ENCODE peak calls at places on chromosomes 1 and 21, in seven cellular contexts. G is H9, F is IMR-90, K is H1, L is neuronal stem cell, W is mesendoderm, I is trophoblast cell. D is an unnamed sample.

GRCh38 chr1:119987112-119987511 is 82.3 kb downstream of the NOTCH2 start:
- DNase-seq in W (peak), L (no peak), F (peak), G (no peak), I (peak), K (no peak), D (peak)

GRCh38 chr1:190904091-190904695 is 426.5 kb upstream of the BRINP3 start:
- DNase-seq in I (no peak), W (no peak), G (no peak), F (peak), L (no peak), K (no peak), D (peak)

GRCh38 chr1:178055093-178055492 is 38.8 kb upstream of the RASAL2 start:
- DNase-seq in G (peak), F (no peak), W (peak), K (peak), L (no peak), I (peak), D (no peak)

GRCh38 chr1:160208179-160209040 is 3.2 kb downstream of the PEA15 start:
- DNase-seq in K (no peak), F (no peak), G (no peak), I (no peak), W (no peak), L (no peak), D (peak)

GRCh38 chr1:211738709-211739301 is 63.4 kb upstream of the NEK2 start:
- DNase-seq in I (no peak), F (peak), W (no peak), K (no peak), L (no peak), G (no peak), D (no peak)

GRCh38 chr1:114458208-114458777 is 52.7 kb downstream of the TRIM33 start:
- DNase-seq in K (no peak), F (peak), G (no peak), W (no peak), I (peak), L (no peak), D (peak)

GRCh38 chr21:39125752-39126485 is 57.3 kb downstream of the PSMG1 start:
- DNase-seq in F (peak), W (peak), G (peak), K (peak), L (peak), I (peak), D (peak)

GRCh38 chr1:185440877-185441276 is 123.8 kb upstream of the IVNS1ABP start:
- DNase-seq in W (no peak), G (no peak), L (no peak), I (peak), K (no peak), F (no peak), D (peak)

GRCh38 chr1:234326493-234327366 is 46.5 kb upstream of the COA6 start:
- DNase-seq in L (peak), I (peak), W (peak), F (peak), K (peak), G (peak), D (peak)

GRCh38 chr21:28431527-28432200 is 561.0 kb downstream of the LTN1 start:
- DNase-seq in G (no peak), L (no peak), F (peak), I (no peak), W (no peak), K (no peak), D (no peak)

GRCh38 chr1:33301273-33301984 is 19.5 kb downstream of the A3GALT2 start:
- DNase-seq in G (no peak), W (no peak), L (no peak), I (peak), K (no peak), F (peak), D (peak)

GRCh38 chr21:38793926-38794713 is 11.6 kb upstream of the ETS2 start:
- DNase-seq in G (no peak), F (no peak), K (no peak), W (no peak), I (no peak), L (no peak), D (no peak)

GRCh38 chr21:35923971-35924370 is 136.4 kb downstream of the SETD4 start:
- DNase-seq in K (no peak), G (no peak), I (no peak), F (no peak), L (no peak), W (no peak), D (no peak)

GRCh38 chr1:24605534-24606295 is 37.4 kb upstream of the SRRM1 start:
- DNase-seq in K (no peak), I (peak), W (peak), G (no peak), L (no peak), F (no peak), D (no peak)

GRCh38 chr21:44496900-44497550 is 41.7 kb downstream of the LRRC3 start:
- DNase-seq in K (no peak), F (no peak), G (no peak), I (no peak), W (no peak), L (no peak), D (no peak)
- H3K18ac ChIP-seq in K (no peak), F (no peak), G (no peak), I (no peak), W (no peak), L (no peak), D (no peak)

DNA sequence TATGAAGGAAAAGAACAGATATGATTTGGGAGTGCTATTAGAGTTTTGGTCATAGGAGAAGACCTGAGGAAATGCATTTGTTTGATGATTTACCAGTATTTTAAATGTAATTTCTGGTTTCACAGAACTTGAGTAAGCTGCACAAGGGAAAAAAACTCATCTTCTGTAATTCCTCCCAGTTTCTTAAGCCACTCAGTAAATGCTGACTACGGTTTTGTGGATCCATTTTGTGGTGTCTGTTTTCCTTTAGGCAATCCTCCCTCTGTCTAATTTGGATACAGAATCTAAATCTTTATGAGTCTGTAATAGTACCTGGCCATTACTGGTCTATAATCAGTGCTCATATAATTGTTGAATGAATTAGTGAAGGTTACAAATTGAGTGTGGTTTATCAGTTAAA is 72.0 kb downstream of the OLFML2B start:
- DNase-seq in F (no peak), G (no peak), L (no peak), W (no peak), I (no peak), K (no peak), D (no peak)
- H3K18ac ChIP-seq in F (no peak), G (no peak), L (no peak), W (no peak), I (no peak), K (no peak), D (no peak)

GRCh38 chr21:46000731-46001641 is 19.4 kb downstream of the COL6A1 start:
- DNase-seq in I (no peak), W (no peak), L (no peak), G (peak), F (no peak), K (peak), D (no peak)

GRCh38 chr21:45999581-46000181 is 18.1 kb downstream of the COL6A1 start:
- DNase-seq in L (no peak), K (no peak), G (peak), W (no peak), I (no peak), F (no peak), D (no peak)

GRCh38 chr21:45998871-45999580 is 17.5 kb downstream of the COL6A1 start:
- DNase-seq in I (no peak), G (peak), F (no peak), W (no peak), L (no peak), K (no peak), D (no peak)

GRCh38 chr21:46001821-46002681 is 20.5 kb downstream of the COL6A1 start:
- DNase-seq in F (no peak), L (no peak), K (peak), G (peak), I (no peak), W (no peak), D (no peak)

DNA sequence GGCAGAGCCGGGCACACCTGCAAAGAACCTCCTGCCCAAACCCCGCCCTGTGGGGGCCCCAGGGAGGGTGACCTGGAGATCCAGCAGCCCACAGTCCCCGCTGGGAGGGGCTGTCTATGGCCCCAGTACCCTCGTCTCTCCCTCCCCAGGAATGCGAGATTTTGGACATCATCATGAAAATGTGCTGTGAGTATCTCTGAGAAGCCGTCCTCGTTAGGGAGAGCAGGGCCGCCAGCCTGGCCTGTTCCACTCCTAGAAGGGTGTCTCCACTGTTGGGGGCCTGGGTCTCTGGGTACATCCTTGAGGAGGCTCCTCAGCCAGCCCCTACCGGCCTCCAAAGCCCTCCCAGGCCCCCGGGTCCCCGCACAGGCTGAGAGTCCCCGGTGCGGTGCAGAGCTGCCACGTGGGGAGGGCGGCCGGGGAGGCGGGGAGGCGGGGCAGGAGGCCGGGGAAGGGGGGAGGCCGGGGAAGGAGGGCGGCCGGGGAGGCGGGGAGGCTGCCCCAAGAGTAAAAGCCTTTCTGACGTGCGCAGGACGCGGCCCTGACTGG is 18.7 kb downstream of the COL6A1 start:
- DNase-seq in I (no peak), G (peak), F (no peak), K (no peak), L (no peak), W (no peak), D (no peak)
- H3K18ac ChIP-seq in I (no peak), G (no peak), F (no peak), K (no peak), L (peak), W (no peak), D (no peak)

GRCh38 chr1:41689139-41689538 is 204.7 kb upstream of the EDN2 start:
- DNase-seq in K (no peak), W (no peak), L (no peak), G (no peak), I (no peak), F (no peak), D (no peak)

GRCh38 chr1:41691424-41691823 is 206.9 kb upstream of the EDN2 start:
- DNase-seq in F (no peak), I (no peak), G (no peak), L (no peak), W (no peak), K (no peak), D (no peak)

GRCh38 chr1:41687007-41687406 is 202.5 kb upstream of the EDN2 start:
- DNase-seq in K (no peak), F (no peak), W (no peak), L (no peak), G (no peak), I (no peak), D (no peak)

GRCh38 chr1:41689596-41689995 is 205.1 kb upstream of the EDN2 start:
- DNase-seq in G (no peak), F (no peak), I (no peak), W (no peak), L (no peak), K (no peak), D (no peak)

DNA sequence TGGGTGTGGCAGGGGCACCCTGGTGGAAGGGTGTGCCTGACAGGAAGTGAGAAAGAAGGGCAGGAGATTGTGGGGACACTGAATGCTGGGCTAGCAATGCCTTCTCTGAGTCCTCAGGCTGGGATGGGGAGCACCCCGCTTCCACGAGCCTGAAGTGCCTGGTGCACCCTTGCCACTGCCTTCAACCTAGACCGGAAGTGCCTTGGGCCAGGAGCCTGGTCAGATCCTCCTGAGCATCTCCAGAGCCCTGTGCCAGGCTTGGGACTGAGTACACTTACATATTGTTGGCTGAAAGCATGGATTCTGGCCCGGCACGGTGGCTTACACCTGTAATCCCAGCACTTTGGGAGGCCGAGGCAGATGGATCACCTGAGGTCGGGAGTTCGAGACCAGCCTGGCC is 205.8 kb upstream of the EDN2 start:
- DNase-seq in W (no peak), F (no peak), I (no peak), G (no peak), K (no peak), L (no peak), D (no peak)
- H3K18ac ChIP-seq in W (no peak), F (no peak), I (no peak), G (no peak), K (no peak), L (peak), D (no peak)

GRCh38 chr1:94906382-94906781 is 20.5 kb downstream of the CNN3 start:
- DNase-seq in W (no peak), K (no peak), I (no peak), F (no peak), L (no peak), G (no peak), D (no peak)
- H3K18ac ChIP-seq in W (no peak), K (no peak), I (no peak), F (no peak), L (no peak), G (no peak), D (no peak)

GRCh38 chr21:15517394-15517793 is 212.4 kb upstream of the USP25 start:
- DNase-seq in W (no peak), I (no peak), G (no peak), L (no peak), K (no peak), F (no peak), D (no peak)
- H3K18ac ChIP-seq in W (no peak), I (no peak), G (no peak), L (no peak), K (no peak), F (no peak), D (no peak)

GRCh38 chr1:15882665-15883064 is 35.2 kb downstream of the SPEN start:
- DNase-seq in L (no peak), G (no peak), K (no peak), W (no peak), F (no peak), I (no peak), D (no peak)

GRCh38 chr1:15885269-15885668 is 37.8 kb downstream of the SPEN start:
- DNase-seq in W (no peak), F (no peak), I (no peak), G (no peak), K (no peak), L (no peak), D (no peak)

GRCh38 chr1:15885701-15886612 is 38.5 kb downstream of the SPEN start:
- DNase-seq in F (peak), W (peak), L (peak), G (peak), I (peak), K (peak), D (peak)

GRCh38 chr1:15883326-15883725 is 35.8 kb downstream of the SPEN start:
- DNase-seq in F (no peak), W (peak), K (no peak), L (no peak), I (no peak), G (no peak), D (no peak)

GRCh38 chr1:15884477-15884876 is 37.0 kb downstream of the SPEN start:
- DNase-seq in K (no peak), F (no peak), I (no peak), L (no peak), W (no peak), G (no peak), D (no peak)
- H3K18ac ChIP-seq in K (no peak), F (no peak), I (no peak), L (no peak), W (no peak), G (no peak), D (no peak)